ENCODE peak calls at places on chromosome 21, in four cellular contexts. L is mesothelial cell of epicardium, X is neuronal stem cell, V is HuH-7.5. O is an unnamed sample.

GRCh38 chr21:25691931-25692330 is 42.8 kb downstream of the ATP5PF start:
- DNase-seq in L (no peak), X (no peak), V (no peak), O (no peak)

GRCh38 chr21:43789276-43790052 is at the start of gene RRP1:
- DNase-seq in L (peak), X (peak), V (peak), O (peak)

GRCh38 chr21:42121792-42122191 is 50.7 kb downstream of the UMODL1 start:
- DNase-seq in L (no peak), X (no peak), V (no peak), O (no peak)

GRCh38 chr21:46544003-46544402 is 60.9 kb downstream of the S100B start:
- DNase-seq in L (no peak), X (no peak), V (no peak), O (no peak)

GRCh38 chr21:15241997-15242767 is 177.4 kb upstream of the NRIP1 start:
- DNase-seq in L (no peak), X (no peak), V (no peak), O (no peak)

GRCh38 chr21:39911286-39911685 is 44.0 kb downstream of the PCP4 start:
- DNase-seq in L (no peak), X (no peak), V (no peak), O (no peak)

GRCh38 chr21:41585199-41585994 is 77.4 kb upstream of the TMPRSS2 start:
- DNase-seq in L (no peak), X (no peak), V (no peak), O (no peak)

GRCh38 chr21:45105906-45106485 is 31.6 kb downstream of the ADARB1 start:
- DNase-seq in L (no peak), X (no peak), V (no peak), O (no peak)

GRCh38 chr21:37915941-37916794 is at the start of gene KCNJ6:
- DNase-seq in L (peak), X (peak), V (no peak), O (no peak)

GRCh38 chr21:18252686-18253085 is 8.1 kb downstream of the CHODL start:
- DNase-seq in L (no peak), X (no peak), V (no peak), O (no peak)

GRCh38 chr21:44940116-44940631 is 345 bp downstream of the SLX9 start:
- DNase-seq in L (no peak), X (no peak), V (no peak), O (no peak)

GRCh38 chr21:17527240-17527639 is 14.4 kb downstream of the CXADR start:
- DNase-seq in L (no peak), X (no peak), V (no peak), O (no peak)

GRCh38 chr21:43866659-43867331 is 1.8 kb downstream of the AGPAT3 start:
- DNase-seq in L (no peak), X (no peak), V (peak), O (peak)

GRCh38 chr21:26461500-26461899 is 111.6 kb downstream of the CYYR1 start:
- DNase-seq in L (no peak), X (no peak), V (no peak), O (no peak)

GRCh38 chr21:41439245-41439644 is 13.2 kb downstream of the MX1 start:
- DNase-seq in L (no peak), X (no peak), V (no peak), O (no peak)

GRCh38 chr21:31713973-31714740 is 17.8 kb downstream of the SCAF4 start:
- DNase-seq in L (no peak), X (no peak), V (no peak), O (no peak)

GRCh38 chr21:22575165-22575584 is 1577.0 kb downstream of the NCAM2 start:
- DNase-seq in L (no peak), X (peak), V (peak), O (no peak)

GRCh38 chr21:25626752-25627151 is 12.3 kb upstream of the JAM2 start:
- DNase-seq in L (no peak), X (no peak), V (no peak), O (no peak)

GRCh38 chr21:15826147-15826780 is 96.5 kb downstream of the USP25 start:
- DNase-seq in L (no peak), X (peak), V (peak), O (no peak)

GRCh38 chr21:34946385-34947121 is 102.5 kb downstream of the RUNX1 start:
- DNase-seq in L (no peak), X (no peak), V (no peak), O (no peak)

GRCh38 chr21:33394260-33394659 is 9.0 kb upstream of the IFNGR2 start:
- DNase-seq in L (no peak), X (no peak), V (no peak), O (no peak)